ENCODE peak calls at places on chromosome 12, in eight cellular contexts. Z is bronchial epithelial cell; G is mucosa of descending colon; Q is GM13977; H is T-helper 1 cell; V is activated naive CD8-positive, alpha-beta T cell treated with anti-CD3 and anti-CD28 coated beads, Interleukin-2, amount 50 U/mL, for 24 hours; Y is stimulated activated CD4-positive, alpha-beta T cell treated with anti-CD3 and anti-CD28 coated beads, Interleukin-1b, Interleukin-23, amount 100 ng/mL, for 1 hour; L is uterus. I is an unnamed sample.

GRCh38 chr12:97324471-97324870 is 138.1 kb upstream of the RMST start:
- DNase-seq in Z (no peak), G (no peak), Q (no peak), H (no peak), V (no peak), Y (no peak), L (no peak), I (no peak)

GRCh38 chr12:108820700-108821406 is 36.5 kb downstream of the SSH1 start:
- DNase-seq in Z (no peak), G (no peak), Q (no peak), H (no peak), V (no peak), Y (no peak), L (no peak), I (no peak)

GRCh38 chr12:104582739-104583138 is 126.0 kb downstream of the CHST11 start:
- DNase-seq in Z (no peak), G (no peak), Q (peak), H (no peak), V (no peak), Y (no peak), L (no peak), I (no peak)

GRCh38 chr12:40727774-40728483 is 35.7 kb downstream of the CNTN1 start:
- DNase-seq in Z (peak), G (no peak), Q (no peak), H (no peak), V (no peak), Y (no peak), L (no peak), I (no peak)

GRCh38 chr12:14260011-14260993 is 105.2 kb upstream of the ATF7IP start:
- DNase-seq in Z (peak), G (peak), Q (no peak), H (no peak), V (no peak), Y (no peak), L (peak), I (peak)

GRCh38 chr12:59041241-59042121 is 121.2 kb upstream of the LRIG3 start:
- DNase-seq in Z (peak), G (no peak), Q (no peak), H (no peak), V (no peak), Y (no peak), L (no peak), I (peak)

GRCh38 chr12:49055978-49056754 is 4.4 kb downstream of the KMT2D start:
- DNase-seq in Z (peak), G (no peak), Q (peak), H (peak), V (peak), Y (no peak), L (peak), I (peak)

GRCh38 chr12:18970603-18971002 is 158.9 kb upstream of the PLEKHA5 start:
- DNase-seq in Z (no peak), G (no peak), Q (no peak), H (no peak), V (no peak), Y (no peak), L (no peak), I (no peak)

GRCh38 chr12:54657048-54657696 is 9.0 kb upstream of the DCD start:
- DNase-seq in Z (no peak), G (no peak), Q (no peak), H (no peak), V (no peak), Y (no peak), L (no peak), I (no peak)

GRCh38 chr12:127552838-127553237 is 714.1 kb upstream of the TMEM132C start:
- DNase-seq in Z (no peak), G (no peak), Q (no peak), H (no peak), V (no peak), Y (no peak), L (no peak), I (no peak)

GRCh38 chr12:119354187-119354586 is 19.7 kb downstream of the CCDC60 start:
- DNase-seq in Z (no peak), G (no peak), Q (no peak), H (no peak), V (no peak), Y (no peak), L (no peak), I (no peak)

GRCh38 chr12:52081263-52081733 is 1.8 kb downstream of the SMIM41 start:
- DNase-seq in Z (no peak), G (no peak), Q (peak), H (no peak), V (peak), Y (no peak), L (no peak), I (no peak)

GRCh38 chr12:124391340-124392261 is 96.7 kb downstream of the RFLNA start:
- DNase-seq in Z (peak), G (peak), Q (peak), H (peak), V (peak), Y (peak), L (no peak), I (no peak)

GRCh38 chr12:91746976-91747375 is 398.7 kb downstream of the BTG1 start:
- DNase-seq in Z (peak), G (no peak), Q (no peak), H (no peak), V (no peak), Y (no peak), L (no peak), I (no peak)

GRCh38 chr12:48940181-48940580 is 14.9 kb upstream of the FKBP11 start:
- DNase-seq in Z (no peak), G (no peak), Q (no peak), H (no peak), V (no peak), Y (no peak), L (no peak), I (no peak)

I was measured in HFF-Myc.